ENCODE peak calls at places on chromosomes 16 and 17, in four cellular contexts. R is heart left ventricle, L is tibial artery, Z is SJSA1. O is an unnamed sample.
A peak's percentile ranks its signal among the peaks of the same experiment; 100 is the strongest.

GRCh38 chr17:77889135-77889505 is 69.4 kb upstream of the TNRC6C start:
- DNase-seq in R (no peak), L (peak; percentile 44), Z (no peak), O (no peak)

GRCh38 chr16:89200850-89201466 is 621 bp upstream of the SLC22A31 start:
- DNase-seq in R (no peak), L (no peak), Z (no peak), O (no peak)

GRCh38 chr17:79444226-79444625 is 166.6 kb downstream of the RBFOX3 start:
- DNase-seq in R (no peak), L (no peak), Z (no peak), O (no peak)

GRCh38 chr16:3456374-3456773 is 12.9 kb downstream of the NAA60 start:
- DNase-seq in R (no peak), L (peak; percentile 28), Z (no peak), O (no peak)

GRCh38 chr16:67087803-67088202 is 21.9 kb upstream of the PHAF1 start:
- DNase-seq in R (no peak), L (no peak), Z (no peak), O (no peak)

GRCh38 chr16:84086357-84086756 is 30.4 kb downstream of the MBTPS1 start:
- DNase-seq in R (peak; percentile 72), L (no peak), Z (no peak), O (no peak)

GRCh38 chr16:15572329-15573001 is 70.5 kb downstream of the MARF1 start:
- DNase-seq in R (no peak), L (no peak), Z (no peak), O (no peak)

GRCh38 chr17:67488161-67488560 is 111.1 kb downstream of the PITPNC1 start:
- DNase-seq in R (no peak), L (peak; percentile 74), Z (no peak), O (no peak)

GRCh38 chr16:78094166-78094565 is 5.3 kb upstream of the WWOX start:
- DNase-seq in R (no peak), L (no peak), Z (no peak), O (no peak)

GRCh38 chr16:57270221-57271062 is 14.0 kb downstream of the PLLP start:
- DNase-seq in R (peak; percentile 25), L (no peak), Z (no peak), O (no peak)

GRCh38 chr16:25066747-25067631 is 44.6 kb upstream of the LCMT1 start:
- DNase-seq in R (peak; percentile 91), L (peak; percentile 92), Z (peak; percentile 84), O (peak; percentile 53)

GRCh38 chr17:64155751-64156544 is 26.0 kb upstream of the ERN1 start:
- DNase-seq in R (peak; percentile 72), L (no peak), Z (no peak), O (peak; percentile 88)

GRCh38 chr16:2511128-2511785 is 2.5 kb upstream of the ATP6V0C start:
- DNase-seq in R (peak; percentile 75), L (peak; percentile 90), Z (peak; percentile 61), O (no peak)

GRCh38 chr16:5619314-5619713 is 521.7 kb upstream of the EEF2KMT start:
- DNase-seq in R (no peak), L (no peak), Z (no peak), O (no peak)

GRCh38 chr17:80984749-80985148 is 6.9 kb upstream of the CHMP6 start:
- DNase-seq in R (peak; percentile 31), L (peak; percentile 89), Z (peak; percentile 90), O (peak; percentile 65)

GRCh38 chr17:72510454-72511016 is 389.7 kb downstream of the SOX9 start:
- DNase-seq in R (no peak), L (no peak), Z (no peak), O (peak; percentile 98)

GRCh38 chr17:75181608-75182318 is 996 bp downstream of the SUMO2 start:
- DNase-seq in R (no peak), L (peak; percentile 67), Z (peak; percentile 60), O (peak; percentile 49)

GRCh38 chr16:30470170-30470512 is 2.4 kb upstream of the ITGAL start:
- DNase-seq in R (no peak), L (no peak), Z (no peak), O (no peak)

DNA sequence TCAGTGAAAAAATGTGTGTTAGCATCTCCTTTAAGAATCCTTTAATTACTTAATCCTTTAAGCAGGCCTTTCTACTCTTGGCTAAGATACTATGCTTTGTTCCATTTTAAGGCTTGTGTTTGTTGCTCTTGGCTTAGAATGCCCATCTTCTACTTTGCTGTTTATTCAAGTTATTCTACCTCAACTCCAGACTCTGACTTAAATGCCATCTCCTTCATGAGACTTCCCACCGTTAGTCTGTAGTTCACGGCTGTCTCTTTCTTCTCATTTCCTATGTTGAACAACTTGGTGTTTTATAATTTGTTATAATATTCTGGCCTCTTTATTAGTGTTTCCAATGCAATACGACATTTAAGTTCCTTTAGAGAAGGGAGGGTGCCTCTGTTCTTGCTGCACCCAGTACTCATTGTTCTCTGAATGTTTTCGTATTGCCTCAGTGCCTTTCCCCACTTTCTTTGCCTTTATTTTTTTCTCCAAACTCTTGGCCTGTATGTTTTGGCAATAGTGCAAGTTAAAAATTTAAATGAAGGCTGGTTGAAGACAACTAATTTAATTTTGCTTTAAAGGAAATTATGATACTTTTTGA is 6.1 kb upstream of the KRT10 start:
- DNase-seq in R (no peak), L (no peak), Z (no peak), O (no peak)
- H3K27ac ChIP-seq in R (peak overlapping the region; percentile 72), L (peak overlapping the region; percentile 55), Z (peak overlapping the region; percentile 5), O (no peak overlapping the region)

GRCh38 chr17:40448639-40449261 is 5.5 kb downstream of the IGFBP4 start:
- DNase-seq in R (no peak), L (peak; percentile 88), Z (no peak), O (no peak)
- H3K4me3 ChIP-seq in R (no peak overlapping the region), L (no peak overlapping the region), Z (no peak overlapping the region), O (no peak overlapping the region)

GRCh38 chr17:15514469-15514868 is 47.0 kb upstream of the CDRT4 start:
- DNase-seq in R (no peak), L (no peak), Z (no peak), O (no peak)
- H3K27ac ChIP-seq in R (no peak overlapping the region), L (peak overlapping the region; percentile 79), Z (no peak overlapping the region), O (no peak overlapping the region)

GRCh38 chr17:3963214-3964201 is 729 bp downstream of the ATP2A3 start:
- DNase-seq in R (no peak), L (no peak), Z (no peak), O (no peak)

GRCh38 chr17:3961564-3962047 is 2.6 kb downstream of the ATP2A3 start:
- DNase-seq in R (no peak), L (no peak), Z (no peak), O (peak; percentile 72)

GRCh38 chr17:3964203-3965122 is at the start of gene ATP2A3:
- DNase-seq in R (peak; percentile 77), L (no peak), Z (no peak), O (no peak)

GRCh38 chr17:3960764-3961163 is 3.5 kb downstream of the ATP2A3 start:
- DNase-seq in R (no peak), L (no peak), Z (no peak), O (peak; percentile 45)

GRCh38 chr17:3962217-3963069 is 1.8 kb downstream of the ATP2A3 start:
- DNase-seq in R (no peak), L (no peak), Z (no peak), O (no peak)
- H3K4me3 ChIP-seq in R (no peak overlapping the region), L (no peak overlapping the region), Z (no peak overlapping the region), O (no peak overlapping the region)

DNA sequence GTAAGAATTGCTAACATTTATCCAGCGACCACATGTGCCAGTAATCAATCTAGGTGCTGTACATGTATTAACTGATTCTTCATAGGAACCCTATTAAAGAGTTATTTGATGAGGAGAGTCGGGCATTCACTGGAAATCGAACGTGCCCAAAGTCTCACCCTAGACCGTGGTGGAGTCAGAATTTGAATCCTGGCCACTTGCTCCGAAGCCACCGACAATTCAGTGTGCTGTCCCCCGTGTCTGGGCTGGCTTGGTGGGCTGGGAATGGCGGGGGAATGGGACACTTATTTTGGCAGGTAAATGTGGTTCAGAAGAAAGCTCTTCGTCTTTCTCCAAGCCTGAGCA is 707 bp upstream of the KSR1 start:
- DNase-seq in R (no peak), L (no peak), Z (no peak), O (no peak)
- H3K27ac ChIP-seq in R (peak overlapping the region; percentile 75), L (peak overlapping the region; percentile 87), Z (no peak overlapping the region), O (no peak overlapping the region)

GRCh38 chr17:2731807-2732206 is 17.6 kb downstream of the CCDC92B start:
- DNase-seq in R (no peak), L (no peak), Z (no peak), O (no peak)
- H3K4me3 ChIP-seq in R (no peak overlapping the region), L (no peak overlapping the region), Z (no peak overlapping the region), O (no peak overlapping the region)

GRCh38 chr17:57861000-57861736 is 11.3 kb upstream of the MRPS23 start:
- DNase-seq in R (peak; percentile 79), L (peak; percentile 88), Z (no peak), O (peak; percentile 21)
- H3K27ac ChIP-seq in R (peak overlapping the region; percentile 73), L (peak overlapping the region; percentile 88), Z (peak overlapping the region; percentile 74), O (no peak overlapping the region)

GRCh38 chr16:50273382-50273690 is 7.0 kb downstream of the ADCY7 start:
- DNase-seq in R (peak; percentile 10), L (peak; percentile 42), Z (no peak), O (no peak)

GRCh38 chr16:50272687-50273381 is 6.5 kb downstream of the ADCY7 start:
- DNase-seq in R (peak; percentile 35), L (peak; percentile 47), Z (no peak), O (no peak)

GRCh38 chr16:50275428-50276127 is 9.2 kb downstream of the ADCY7 start:
- DNase-seq in R (peak; percentile 57), L (no peak), Z (no peak), O (no peak)

GRCh38 chr16:50274771-50275415 is 8.5 kb downstream of the ADCY7 start:
- DNase-seq in R (peak; percentile 26), L (peak; percentile 64), Z (no peak), O (no peak)

GRCh38 chr16:50273888-50274770 is 7.8 kb downstream of the ADCY7 start:
- DNase-seq in R (peak; percentile 67), L (peak; percentile 66), Z (no peak), O (no peak)
- H3K4me3 ChIP-seq in R (peak overlapping the region; percentile 16), L (peak overlapping the region; percentile 25), Z (no peak overlapping the region), O (no peak overlapping the region)

GRCh38 chr16:12530291-12530690 is 273.4 kb downstream of the CPPED1 start:
- DNase-seq in R (no peak), L (no peak), Z (no peak), O (no peak)

GRCh38 chr16:12526521-12526920 is 277.2 kb downstream of the CPPED1 start:
- DNase-seq in R (no peak), L (no peak), Z (no peak), O (no peak)

GRCh38 chr16:12531937-12532336 is 271.8 kb downstream of the CPPED1 start:
- DNase-seq in R (peak; percentile 14), L (no peak), Z (no peak), O (no peak)

GRCh38 chr16:12527077-12527476 is 276.6 kb downstream of the CPPED1 start:
- DNase-seq in R (no peak), L (no peak), Z (no peak), O (no peak)

GRCh38 chr16:12529582-12529981 is 274.1 kb downstream of the CPPED1 start:
- DNase-seq in R (no peak), L (no peak), Z (no peak), O (no peak)
- H3K27ac ChIP-seq in R (no peak overlapping the region), L (no peak overlapping the region), Z (no peak overlapping the region), O (no peak overlapping the region)

O was measured in SJCRH30.